ENCODE peak calls at places on chromosomes 13 and 19, in four cellular contexts. D, B, E and K are unnamed samples.

GRCh38 chr13:52454459-52454824 is 836 bp upstream of the CKAP2 start:
- DNase-seq in D (no peak), E (no peak), B (peak), K (no peak)

GRCh38 chr19:15284091-15284490 is 48.2 kb downstream of the BRD4 start:
- DNase-seq in E (no peak), D (no peak), B (no peak), K (no peak)

GRCh38 chr13:98563071-98563470 is 13.8 kb downstream of the STK24 start:
- DNase-seq in B (no peak), D (no peak), E (no peak), K (peak)

GRCh38 chr13:90947976-90948375 is 399.5 kb upstream of the MIR17HG start:
- DNase-seq in D (no peak), E (no peak), B (no peak), K (no peak)

GRCh38 chr19:10568444-10568825 is 344 bp downstream of the CDKN2D start:
- DNase-seq in E (peak), D (no peak), B (no peak), K (no peak)

GRCh38 chr13:111117289-111117688 is 2.2 kb downstream of the ARHGEF7 start:
- DNase-seq in B (no peak), E (no peak), D (no peak), K (no peak)

GRCh38 chr19:3031607-3031867 is 2.5 kb upstream of the TLE2 start:
- DNase-seq in D (no peak), E (no peak), B (no peak), K (no peak)

GRCh38 chr19:43763473-43763939 is 8.7 kb upstream of the SMG9 start:
- DNase-seq in E (no peak), B (no peak), D (no peak), K (no peak)

GRCh38 chr19:18514800-18515682 is 6.8 kb downstream of the ELL start:
- DNase-seq in D (no peak), B (no peak), E (peak), K (peak)

GRCh38 chr13:31824705-31825512 is 85.6 kb downstream of the RXFP2 start:
- DNase-seq in B (no peak), E (no peak), D (no peak), K (no peak)

GRCh38 chr13:44989941-44990340 is 603 bp downstream of the GPALPP1 start:
- DNase-seq in E (no peak), D (no peak), B (no peak), K (no peak)

GRCh38 chr13:48401480-48401879 is 11.4 kb downstream of the LPAR6 start:
- DNase-seq in E (no peak), B (no peak), D (no peak), K (no peak)

GRCh38 chr19:7149956-7150705 is 80.6 kb downstream of the ZNF557 start:
- DNase-seq in E (no peak), D (no peak), B (no peak), K (no peak)

GRCh38 chr19:45567609-45568008 is 17.0 kb downstream of the OPA3 start:
- DNase-seq in D (no peak), E (no peak), B (no peak), K (no peak)

GRCh38 chr13:27774169-27774568 is 18.1 kb upstream of the GSX1 start:
- DNase-seq in B (no peak), D (no peak), E (no peak), K (no peak)

GRCh38 chr13:75685239-75685697 is 49.1 kb downstream of the LMO7 start:
- DNase-seq in D (no peak), B (no peak), E (no peak), K (no peak)

GRCh38 chr13:20968745-20969144 is 66.2 kb upstream of the XPO4 start:
- DNase-seq in E (no peak), D (no peak), B (no peak), K (no peak)

GRCh38 chr13:110000534-110001345 is 214.4 kb upstream of the IRS2 start:
- DNase-seq in E (no peak), D (no peak), B (no peak), K (no peak)